ENCODE peak calls at places on chromosome 21, in eight cellular contexts. Q, K, L, Y, I, G, D and W are unnamed samples.

GRCh38 chr21:42067531-42068255 is 3.4 kb upstream of the UMODL1 start:
- DNase-seq in Q (no peak), K (no peak), L (no peak), Y (no peak), I (no peak), G (no peak), D (no peak), W (no peak)

GRCh38 chr21:39637197-39637970 is 24.6 kb downstream of the B3GALT5 start:
- DNase-seq in Q (peak; percentile 80), K (no peak), L (no peak), Y (no peak), I (no peak), G (no peak), D (no peak), W (no peak)

GRCh38 chr21:38951095-38951745 is 145.5 kb downstream of the ETS2 start:
- DNase-seq in Q (peak; percentile 40), K (no peak), L (no peak), Y (no peak), I (no peak), G (no peak), D (peak; percentile 10), W (no peak)

GRCh38 chr21:37837381-37837780 is 78.9 kb downstream of the KCNJ6 start:
- DNase-seq in Q (no peak), K (no peak), L (no peak), Y (no peak), I (no peak), G (no peak), D (no peak), W (no peak)

GRCh38 chr21:26797878-26798456 is 47.2 kb downstream of the ADAMTS1 start:
- DNase-seq in Q (no peak), K (no peak), L (no peak), Y (no peak), I (no peak), G (no peak), D (no peak), W (no peak)

GRCh38 chr21:35565204-35565611 is 495.1 kb downstream of the SETD4 start:
- DNase-seq in Q (no peak), K (no peak), L (peak; percentile 89), Y (peak; percentile 72), I (no peak), G (no peak), D (no peak), W (peak; percentile 70)

GRCh38 chr21:35381743-35382310 is 332.7 kb upstream of the RUNX1 start:
- DNase-seq in Q (no peak), K (no peak), L (no peak), Y (no peak), I (no peak), G (no peak), D (no peak), W (peak; percentile 58)

GRCh38 chr21:42061195-42061865 is 9.8 kb upstream of the UMODL1 start:
- DNase-seq in Q (peak; percentile 51), K (no peak), L (peak; percentile 86), Y (no peak), I (peak; percentile 23), G (no peak), D (no peak), W (no peak)

GRCh38 chr21:46128983-46129571 is 26.3 kb downstream of the FTCD start:
- DNase-seq in Q (no peak), K (no peak), L (peak; percentile 51), Y (no peak), I (no peak), G (no peak), D (no peak), W (no peak)

GRCh38 chr21:35410656-35411055 is 361.6 kb upstream of the RUNX1 start:
- DNase-seq in Q (no peak), K (no peak), L (no peak), Y (no peak), I (no peak), G (no peak), D (no peak), W (no peak)

GRCh38 chr21:15204140-15204774 is 139.5 kb upstream of the NRIP1 start:
- DNase-seq in Q (no peak), K (no peak), L (no peak), Y (no peak), I (no peak), G (no peak), D (no peak), W (no peak)

GRCh38 chr21:19523066-19523465 is 1119.5 kb upstream of the TMPRSS15 start:
- DNase-seq in Q (no peak), K (no peak), L (no peak), Y (no peak), I (no peak), G (no peak), D (no peak), W (peak; percentile 60)

GRCh38 chr21:14926186-14926585 is 138.6 kb downstream of the NRIP1 start:
- DNase-seq in Q (no peak), K (no peak), L (no peak), Y (no peak), I (no peak), G (no peak), D (no peak), W (no peak)

GRCh38 chr21:36543924-36544323 is 64.0 kb upstream of the CLDN14 start:
- DNase-seq in Q (no peak), K (no peak), L (no peak), Y (no peak), I (no peak), G (no peak), D (no peak), W (no peak)

GRCh38 chr21:42145569-42146250 is 73.2 kb upstream of the ABCG1 start:
- DNase-seq in Q (peak; percentile 67), K (no peak), L (no peak), Y (peak; percentile 39), I (peak; percentile 68), G (peak; percentile 7), D (peak; percentile 44), W (peak; percentile 76)

GRCh38 chr21:22096314-22096713 is 1098.1 kb downstream of the NCAM2 start:
- DNase-seq in Q (no peak), K (no peak), L (no peak), Y (no peak), I (no peak), G (no peak), D (no peak), W (no peak)

GRCh38 chr21:46356494-46357334 is 32.8 kb downstream of the PCNT start:
- DNase-seq in Q (no peak), K (no peak), L (no peak), Y (no peak), I (no peak), G (no peak), D (no peak), W (no peak)

DNA sequence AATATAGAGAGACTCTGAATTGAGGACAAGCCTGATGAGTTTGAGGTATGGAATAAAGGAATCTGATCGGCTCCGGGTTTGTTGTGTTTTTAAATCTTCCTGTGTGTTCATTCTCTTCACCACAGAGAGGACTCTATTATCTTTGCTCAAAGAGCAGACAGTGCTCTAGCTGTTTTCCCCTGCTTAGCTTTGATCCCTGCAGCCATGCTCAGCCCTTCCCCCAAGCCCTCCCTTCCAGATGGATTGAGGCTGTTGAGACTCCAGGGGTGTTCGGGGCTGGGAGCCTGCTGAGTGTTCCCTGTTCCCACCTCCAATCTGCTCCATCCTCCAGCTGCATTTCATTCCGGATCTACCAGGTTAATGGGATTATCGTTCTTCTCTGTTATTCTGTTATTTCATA is 74.2 kb upstream of the CXADR start:
- DNase-seq in Q (no peak), K (no peak), L (no peak), Y (no peak), I (no peak), G (peak; percentile 27), D (no peak), W (no peak)
- H3K4me3 ChIP-seq in Q (no peak overlapping the region), K (no peak overlapping the region), L (no peak overlapping the region), Y (no peak overlapping the region), I (no peak overlapping the region), G (no peak overlapping the region), D (no peak overlapping the region), W (no peak overlapping the region)

DNA sequence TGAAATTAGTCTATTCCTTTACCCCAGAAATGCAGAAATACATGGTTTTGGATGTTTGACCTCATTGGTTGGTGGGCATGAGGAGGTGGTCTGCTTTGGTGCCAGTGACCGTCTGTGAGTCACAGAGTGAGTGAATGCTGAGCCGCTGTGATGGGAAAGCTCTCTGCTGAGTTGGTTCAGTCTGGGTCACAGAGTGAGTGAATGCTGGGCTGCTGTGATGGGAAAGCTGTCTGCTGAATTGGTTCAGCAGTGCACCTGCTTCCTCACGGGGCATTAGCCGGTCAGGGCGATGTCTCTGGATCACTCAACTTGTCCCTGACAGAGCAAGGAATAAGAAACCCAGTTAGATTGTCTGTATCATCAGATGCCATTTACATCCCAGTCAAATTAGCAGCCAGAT is 40.8 kb downstream of the ADARB1 start:
- DNase-seq in Q (no peak), K (no peak), L (no peak), Y (no peak), I (no peak), G (no peak), D (no peak), W (no peak)
- H3K4me1 ChIP-seq in Q (no peaks in the 10 kb centered on the region), K (peaks cover 6% of the 10 kb centered on the region), L (peaks cover 2% of the 10 kb centered on the region), Y (peaks cover 8% of the 10 kb centered on the region), I (peaks cover 7% of the 10 kb centered on the region), G (no peaks in the 10 kb centered on the region), D (no peaks in the 10 kb centered on the region), W (peaks cover 17% of the 10 kb centered on the region)

DNA sequence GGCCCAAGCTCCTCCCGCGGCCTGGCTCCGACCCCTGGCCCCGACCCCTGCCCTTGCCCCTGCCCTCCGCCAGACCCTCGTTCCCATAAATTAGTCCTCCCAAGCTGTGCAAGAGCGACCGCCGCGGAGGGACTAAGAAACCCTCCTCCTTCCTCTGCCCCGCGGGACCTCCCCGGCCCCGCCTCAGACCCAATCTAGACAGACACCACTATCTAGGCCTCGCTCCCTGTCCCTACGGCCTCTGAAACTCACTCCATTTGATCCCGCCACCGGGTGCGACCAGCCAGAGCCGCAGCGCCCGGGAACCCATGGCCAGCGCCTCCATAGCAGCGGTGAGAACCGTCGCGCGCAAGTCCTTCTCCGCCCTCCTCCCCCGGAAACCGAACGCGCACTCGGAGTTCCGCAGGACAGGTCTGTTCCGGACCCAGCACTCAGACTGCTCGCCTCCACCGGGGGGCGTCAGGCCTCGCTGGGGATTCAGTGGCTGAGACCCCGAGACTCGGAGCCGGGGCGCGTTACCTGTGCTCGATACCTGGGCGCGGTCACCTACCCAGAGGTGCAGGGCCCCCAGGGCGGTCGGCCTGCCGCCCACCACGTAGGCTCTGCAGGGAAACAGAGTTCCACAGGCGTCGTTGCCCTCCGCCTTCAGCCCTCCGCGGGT is at the start of gene MRPL39:
- DNase-seq in Q (peak; percentile 90), K (peak; percentile 53), L (peak; percentile 92), Y (peak; percentile 89), I (peak; percentile 83), G (peak; percentile 78), D (peak; percentile 87), W (peak; percentile 94)
- H3K4me3 ChIP-seq in Q (peak within 1 kb of the TSS; percentile 74), K (peak within 1 kb of the TSS; percentile 97), L (peak within 1 kb of the TSS; percentile 88), Y (peak within 1 kb of the TSS; percentile 80), I (peak within 1 kb of the TSS; percentile 68), G (peak within 1 kb of the TSS; percentile 85), D (peak within 1 kb of the TSS; percentile 89), W (peak within 1 kb of the TSS; percentile 90)

DNA sequence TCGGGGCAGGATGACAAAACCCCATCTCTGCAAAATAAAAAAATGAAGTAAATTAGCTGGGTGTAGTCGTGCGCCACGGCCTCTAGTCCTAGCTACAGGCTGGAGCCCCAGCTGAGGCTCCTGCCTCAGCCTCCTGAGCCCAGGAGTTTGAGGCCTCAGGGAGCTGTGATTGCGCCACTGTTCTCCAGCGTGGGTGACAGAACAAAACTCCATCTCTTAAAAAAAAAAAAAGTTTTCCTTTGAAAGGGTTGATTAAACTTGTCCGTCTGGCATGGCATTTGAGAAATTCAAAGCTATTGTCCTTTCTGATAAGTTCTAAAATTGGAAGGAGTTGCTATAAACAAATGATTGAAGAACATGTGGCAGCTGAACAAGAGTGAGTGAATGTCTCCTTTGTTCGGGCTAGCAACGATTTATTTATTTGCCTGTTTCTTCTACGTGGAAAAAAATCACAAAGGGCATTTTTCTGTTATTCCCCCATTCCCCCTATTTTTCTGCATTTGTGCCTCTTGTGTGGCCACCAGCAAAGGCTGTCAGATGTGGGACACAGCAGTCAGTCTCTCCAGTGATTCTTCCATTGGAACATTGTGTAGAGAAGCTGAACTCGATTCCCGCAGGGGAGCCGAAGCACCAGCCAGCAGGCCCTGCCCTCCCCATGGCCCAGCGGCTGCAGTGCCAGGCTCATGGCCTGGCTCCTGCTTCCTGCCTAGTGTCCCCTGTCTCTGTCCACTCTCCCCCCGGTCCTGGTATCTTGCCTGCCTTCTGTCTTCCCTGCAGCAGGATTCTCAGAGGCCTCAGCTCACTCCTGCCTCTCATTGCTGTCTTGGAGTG is 21.5 kb upstream of the PWP2 start:
- DNase-seq in Q (no peak), K (no peak), L (no peak), Y (peak; percentile 87), I (no peak), G (no peak), D (no peak), W (peak; percentile 19)
- H3K4me1 ChIP-seq in Q (peaks cover 4% of the 10 kb centered on the region), K (no peaks in the 10 kb centered on the region), L (no peaks in the 10 kb centered on the region), Y (peaks cover 47% of the 10 kb centered on the region), I (peaks cover 100% of the 10 kb centered on the region), G (no peaks in the 10 kb centered on the region), D (no peaks in the 10 kb centered on the region), W (peaks cover 2% of the 10 kb centered on the region)